ENCODE peak calls at places on chromosomes 3 and 15, in five cellular contexts. N is heart left ventricle, J is cardiac muscle cell, U is psoas muscle, K is mammary epithelial cell. Z is an unnamed sample.

GRCh38 chr15:34847598-34847997 is 52.2 kb upstream of the ACTC1 start:
- DNase-seq in U (no peak), N (no peak), J (no peak), K (no peak), Z (no peak)

GRCh38 chr15:69394556-69395282 is 19.4 kb upstream of the KIF23 start:
- DNase-seq in N (peak), U (peak), K (peak), J (peak), Z (no peak)

GRCh38 chr3:55486857-55487375 is at the start of gene WNT5A:
- DNase-seq in U (peak), J (peak), N (peak), K (peak), Z (no peak)

GRCh38 chr15:42749266-42749665 is 12.3 kb upstream of the CDAN1 start:
- DNase-seq in K (no peak), J (no peak), N (no peak), U (no peak), Z (no peak)

GRCh38 chr3:71304684-71305083 is 278.8 kb downstream of the FOXP1 start:
- DNase-seq in J (peak), U (no peak), K (peak), N (peak), Z (no peak)

GRCh38 chr3:48086736-48087470 is 70.7 kb upstream of the MAP4 start:
- DNase-seq in K (peak), N (no peak), U (no peak), J (no peak), Z (no peak)

GRCh38 chr15:26661107-26661506 is 111.8 kb downstream of the GABRB3 start:
- DNase-seq in J (no peak), N (no peak), K (no peak), U (no peak), Z (no peak)

GRCh38 chr3:77816470-77816869 is 776.6 kb downstream of the ROBO2 start:
- DNase-seq in K (no peak), J (no peak), U (no peak), N (no peak), Z (no peak)

GRCh38 chr15:53811530-53811929 is 52.1 kb upstream of the WDR72 start:
- DNase-seq in U (no peak), J (no peak), K (no peak), N (no peak), Z (no peak)

GRCh38 chr3:184636774-184637316 is 75.0 kb downstream of the MAGEF1 start:
- DNase-seq in J (peak), U (peak), K (peak), N (no peak), Z (no peak)

GRCh38 chr15:64152507-64153387 is 1.2 kb downstream of the SNX22 start:
- DNase-seq in U (no peak), N (no peak), K (no peak), J (no peak), Z (no peak)

GRCh38 chr3:186281172-186281571 is 80.9 kb downstream of the DGKG start:
- DNase-seq in J (no peak), U (no peak), N (no peak), K (peak), Z (no peak)

GRCh38 chr3:12993623-12994356 is 79.4 kb downstream of the IQSEC1 start:
- DNase-seq in K (no peak), J (peak), N (no peak), U (peak), Z (no peak)

GRCh38 chr15:56927816-56928215 is 9.4 kb downstream of the TCF12 start:
- DNase-seq in J (peak), K (no peak), N (no peak), U (no peak), Z (no peak)

GRCh38 chr3:10432156-10432845 is 73.1 kb downstream of the ATP2B2 start:
- DNase-seq in N (no peak), J (no peak), U (peak), K (no peak), Z (no peak)

GRCh38 chr3:119588112-119588511 is 8.8 kb downstream of the ADPRH start:
- DNase-seq in U (peak), K (no peak), J (no peak), N (peak), Z (no peak)

GRCh38 chr3:143375698-143376097 is 256.1 kb downstream of the CHST2 start:
- DNase-seq in K (no peak), J (no peak), U (no peak), N (no peak), Z (no peak)

GRCh38 chr3:124584552-124585391 is 145.5 kb upstream of the UMPS start:
- DNase-seq in N (peak), U (peak), J (peak), K (peak), Z (peak)

GRCh38 chr3:156404217-156404616 is 150.7 kb downstream of the SSR3 start:
- DNase-seq in N (no peak), U (no peak), K (no peak), J (no peak), Z (no peak)

GRCh38 chr3:156396851-156397250 is 158.1 kb downstream of the SSR3 start:
- DNase-seq in U (no peak), N (no peak), K (no peak), J (no peak), Z (no peak)

GRCh38 chr3:156400735-156401134 is 154.2 kb downstream of the SSR3 start:
- DNase-seq in J (no peak), N (no peak), U (no peak), K (no peak), Z (no peak)

GRCh38 chr3:156395961-156396700 is 158.8 kb downstream of the SSR3 start:
- DNase-seq in N (no peak), J (no peak), K (no peak), U (no peak), Z (no peak)

DNA sequence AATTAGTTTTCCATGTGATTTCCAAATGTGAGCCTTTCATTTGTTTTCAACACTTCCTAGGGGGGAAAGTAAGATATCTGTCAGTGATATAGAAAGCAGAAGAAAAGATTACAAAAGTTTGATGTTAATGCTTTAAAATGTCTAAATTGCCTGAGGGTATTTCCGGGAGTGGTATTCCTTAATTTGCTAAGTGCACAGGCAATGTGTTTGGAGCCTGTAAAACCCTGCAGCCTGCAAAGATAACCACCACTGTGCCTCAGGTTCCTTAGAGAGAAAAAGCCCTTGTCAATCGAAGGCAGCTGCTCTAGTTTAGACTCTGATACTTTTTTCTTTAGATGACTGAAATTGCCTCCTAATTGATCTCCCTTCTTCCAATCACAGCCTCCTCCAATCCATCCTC is 154.9 kb downstream of the SSR3 start:
- DNase-seq in K (no peak), J (no peak), N (no peak), U (no peak), Z (no peak)
- TF ChIP-seq CTCF in K (no peak), J (no peak), N (no peak), U (no peak), Z (no peak)

DNA sequence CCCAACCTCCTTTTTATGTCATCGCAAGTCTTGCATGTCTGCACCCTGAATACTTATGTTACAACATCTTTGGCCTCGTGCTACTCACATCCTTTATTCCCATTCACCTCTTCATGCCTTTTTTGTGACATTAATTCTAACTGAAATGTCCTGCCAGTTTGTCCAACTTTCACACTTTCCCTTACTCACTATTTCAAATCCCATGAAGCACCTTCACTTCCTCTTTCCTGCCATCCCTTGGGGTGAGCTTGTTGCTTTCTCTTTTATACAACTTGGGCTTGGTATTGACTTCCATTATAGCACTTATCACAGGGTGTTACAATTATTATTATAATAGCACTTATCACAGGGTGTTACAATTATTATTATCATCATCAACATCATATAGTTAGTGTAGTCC is 496.3 kb downstream of the NLGN1 start:
- DNase-seq in K (no peak), J (no peak), N (no peak), U (no peak), Z (no peak)
- H3K4me3 ChIP-seq in K (no peak), J (no peak), N (no peak), U (no peak), Z (no peak)

GRCh38 chr3:24069045-24069444 is 124.0 kb downstream of the NR1D2 start:
- DNase-seq in K (no peak), U (no peak), J (no peak), N (no peak), Z (peak)
- TF ChIP-seq CTCF in K (no peak), U (peak), J (peak), N (peak), Z (peak)

DNA sequence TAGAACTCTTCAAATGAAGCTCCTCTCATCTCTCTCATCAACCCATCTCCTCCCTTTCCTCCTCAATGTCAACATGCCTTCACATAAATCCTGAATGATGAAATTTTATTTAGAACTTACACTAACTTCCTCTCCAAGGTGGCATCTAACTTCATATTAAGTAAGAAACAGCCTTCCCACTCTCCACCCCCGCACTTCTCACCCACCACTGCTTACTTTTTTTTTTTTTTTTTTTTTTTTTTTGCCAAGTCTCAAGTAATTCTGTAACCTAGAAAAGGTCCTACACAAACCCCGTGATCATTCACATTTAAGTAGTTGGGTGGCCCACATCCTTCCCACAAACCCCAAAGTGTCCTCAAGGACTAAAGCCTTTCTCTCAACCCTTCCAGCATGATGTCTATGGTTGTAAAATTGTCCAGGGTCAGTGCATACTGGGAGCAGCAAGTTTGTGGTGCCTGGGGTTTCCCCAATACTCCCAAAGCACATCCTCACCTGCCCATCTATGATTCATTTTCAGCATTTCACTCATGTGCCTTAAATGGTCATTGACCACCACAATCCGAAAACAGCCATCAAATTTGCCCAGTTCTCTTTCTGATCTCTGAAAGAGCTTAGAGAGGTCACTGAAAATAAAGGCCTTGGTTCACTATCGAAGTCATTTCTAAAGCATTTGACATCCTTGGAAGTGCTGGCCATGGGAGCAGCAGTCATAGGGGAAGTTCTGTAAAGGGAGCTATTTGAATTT is 47.2 kb downstream of the CD86 start:
- DNase-seq in K (peak), N (no peak), U (no peak), J (no peak), Z (no peak)
- H3K4me3 ChIP-seq in K (no peak), N (no peak), U (no peak), J (no peak), Z (no peak)

GRCh38 chr3:132342183-132342582 is 25.0 kb downstream of the ACP3 start:
- DNase-seq in U (no peak), K (no peak), J (peak), N (no peak), Z (peak)
- TF ChIP-seq CTCF in U (no peak), K (no peak), J (peak), N (no peak), Z (peak)

DNA sequence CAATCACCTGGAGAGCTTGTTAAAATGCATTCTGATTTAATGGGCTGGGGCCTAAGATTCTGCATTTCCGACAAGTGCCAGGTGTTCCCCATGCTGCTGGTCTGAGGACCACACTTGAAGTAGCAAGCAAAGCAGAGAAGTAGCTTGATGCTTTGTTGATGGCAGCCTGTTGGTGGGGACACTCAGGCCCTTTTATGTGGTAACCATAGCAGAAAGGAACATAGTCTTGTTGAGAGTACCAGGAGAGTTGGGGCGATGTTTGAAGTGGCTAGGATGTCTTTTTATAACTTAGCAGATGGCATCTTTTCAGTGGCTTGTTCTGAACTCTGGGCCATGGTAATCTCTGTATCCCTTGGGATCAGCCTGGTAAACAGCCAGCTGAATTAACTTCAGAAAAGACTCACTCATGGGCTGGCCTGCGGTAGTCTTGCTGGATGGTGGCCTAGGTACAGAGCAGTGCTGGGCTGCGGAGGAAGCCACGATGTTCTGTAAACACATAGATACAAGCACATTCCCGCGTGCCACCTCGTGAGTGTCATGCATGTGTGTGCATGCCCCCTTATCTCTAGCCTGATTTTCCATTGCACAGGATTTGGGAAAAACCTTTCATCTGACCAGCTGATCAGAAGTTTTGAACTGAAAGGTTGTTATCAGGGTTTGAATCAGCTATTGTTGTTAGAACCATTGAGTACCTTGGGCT is 292.4 kb upstream of the LRRFIP2 start:
- DNase-seq in K (no peak), N (peak), U (no peak), J (no peak), Z (no peak)
- H3K4me3 ChIP-seq in K (no peak), N (no peak), U (no peak), J (no peak), Z (no peak)

GRCh38 chr15:44286814-44287555 is 1.5 kb upstream of the GOLM2 start:
- DNase-seq in K (peak), U (no peak), J (no peak), N (no peak), Z (no peak)
- TF ChIP-seq CTCF in K (peak), U (peak), J (no peak), N (no peak), Z (no peak)

GRCh38 chr15:79922512-79923067 is 25.8 kb upstream of the MTHFS start:
- DNase-seq in J (no peak), U (no peak), N (no peak), K (no peak), Z (no peak)

GRCh38 chr15:79923068-79923514 is 26.3 kb upstream of the MTHFS start:
- DNase-seq in N (peak), J (peak), K (peak), U (peak), Z (no peak)

GRCh38 chr15:79924379-79924778 is 27.6 kb upstream of the MTHFS start:
- DNase-seq in J (no peak), U (no peak), N (no peak), K (no peak), Z (no peak)

GRCh38 chr15:79919749-79920511 is 23.1 kb upstream of the MTHFS start:
- DNase-seq in K (no peak), U (no peak), N (no peak), J (no peak), Z (no peak)

DNA sequence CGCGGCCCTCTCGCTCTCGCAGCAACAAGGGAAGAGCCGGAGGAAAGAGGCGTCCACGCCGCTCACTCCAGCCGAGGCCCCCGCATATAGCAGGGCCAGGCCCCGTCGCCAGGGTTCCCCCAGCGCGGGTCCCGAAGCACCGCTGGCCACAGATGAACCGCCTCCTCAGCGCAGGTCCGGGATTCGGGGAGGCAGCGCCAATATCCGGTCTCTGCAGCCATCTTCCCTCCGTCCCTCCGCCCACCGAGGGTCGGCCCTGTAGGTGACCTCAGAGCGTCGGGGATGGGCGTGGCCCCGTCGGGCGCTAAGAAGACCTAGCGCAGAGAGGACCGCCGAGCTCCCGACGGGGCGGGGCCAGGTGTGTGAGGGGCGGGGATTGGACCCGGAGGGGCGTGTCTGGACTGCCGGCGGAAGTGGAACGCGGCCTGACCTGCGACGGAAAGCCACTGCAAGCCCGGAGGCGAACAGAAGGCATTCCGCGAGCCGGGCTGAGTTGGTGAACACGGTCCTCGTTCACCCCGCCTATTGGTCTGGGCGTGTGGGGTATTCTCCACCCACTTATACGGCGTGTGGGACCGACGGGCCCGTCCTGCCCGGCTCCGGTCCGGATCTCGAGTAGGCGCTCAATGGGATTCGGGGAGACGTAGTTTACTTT is 26.8 kb upstream of the MTHFS start:
- DNase-seq in K (peak), J (peak), U (peak), N (peak), Z (peak)
- H3K4me3 ChIP-seq in K (peak), J (peak), U (peak), N (peak), Z (peak)

GRCh38 chr3:173529062-173529711 is 131.6 kb downstream of the NLGN1 start:
- DNase-seq in K (peak), N (no peak), U (no peak), J (peak), Z (peak)
- TF ChIP-seq CTCF in K (peak), N (no peak), U (no peak), J (peak), Z (peak)

Z was measured in LNCaP clone FGC.